ENCODE peak calls at places on chromosomes 16 and 17, in six cellular contexts. One of them, this sample, is unnamed.

GRCh38 chr16:549544-550263 is 10.5 kb upstream of the PRR35 start:
- DNase-seq in immature natural killer cell: no peak
- DNase-seq in ELR: no peak
- DNase-seq in OCI-M1: no peak
- DNase-seq in hepatocyte: no peak
- DNase-seq in mucosa of gallbladder: no peak
- DNase-seq in this sample: no peak

GRCh38 chr16:86076606-86077005 is 177.6 kb downstream of the IRF8 start:
- DNase-seq in mucosa of gallbladder: no peak
- DNase-seq in immature natural killer cell: no peak
- DNase-seq in hepatocyte: no peak
- DNase-seq in OCI-M1: no peak
- DNase-seq in ELR: no peak
- DNase-seq in this sample: no peak

GRCh38 chr17:66466933-66467367 is 164.5 kb downstream of the PRKCA start:
- DNase-seq in immature natural killer cell: no peak
- DNase-seq in ELR: peak; percentile 100
- DNase-seq in mucosa of gallbladder: no peak
- DNase-seq in OCI-M1: no peak
- DNase-seq in hepatocyte: peak; percentile 72
- DNase-seq in this sample: no peak

GRCh38 chr16:88804173-88804551 is 573 bp downstream of the CDT1 start:
- DNase-seq in ELR: no peak
- DNase-seq in mucosa of gallbladder: no peak
- DNase-seq in immature natural killer cell: no peak
- DNase-seq in OCI-M1: no peak
- DNase-seq in hepatocyte: no peak
- DNase-seq in this sample: no peak

GRCh38 chr16:10036951-10037350 is 145.3 kb downstream of the GRIN2A start:
- DNase-seq in immature natural killer cell: no peak
- DNase-seq in ELR: no peak
- DNase-seq in OCI-M1: no peak
- DNase-seq in hepatocyte: no peak
- DNase-seq in mucosa of gallbladder: no peak
- DNase-seq in this sample: no peak

GRCh38 chr16:85047867-85048455 is 20.4 kb downstream of the KIAA0513 start:
- DNase-seq in ELR: no peak
- DNase-seq in hepatocyte: no peak
- DNase-seq in mucosa of gallbladder: no peak
- DNase-seq in immature natural killer cell: no peak
- DNase-seq in OCI-M1: peak; percentile 72
- DNase-seq in this sample: no peak

GRCh38 chr17:60065867-60066266 is 12.9 kb downstream of the HEATR6 start:
- DNase-seq in hepatocyte: no peak
- DNase-seq in ELR: peak; percentile 93
- DNase-seq in mucosa of gallbladder: no peak
- DNase-seq in OCI-M1: no peak
- DNase-seq in immature natural killer cell: no peak
- DNase-seq in this sample: no peak

GRCh38 chr16:67100569-67101300 is 9.0 kb upstream of the PHAF1 start:
- DNase-seq in mucosa of gallbladder: no peak
- DNase-seq in hepatocyte: peak; percentile 30
- DNase-seq in OCI-M1: peak; percentile 57
- DNase-seq in immature natural killer cell: peak; percentile 15
- DNase-seq in ELR: peak; percentile 59
- DNase-seq in this sample: no peak

GRCh38 chr17:78759203-78759968 is 22.7 kb downstream of the CYTH1 start:
- DNase-seq in mucosa of gallbladder: peak; percentile 61
- DNase-seq in immature natural killer cell: peak; percentile 83
- DNase-seq in OCI-M1: peak; percentile 83
- DNase-seq in ELR: no peak
- DNase-seq in hepatocyte: peak; percentile 52
- DNase-seq in this sample: no peak

GRCh38 chr17:66420961-66421371 is 118.6 kb downstream of the PRKCA start:
- DNase-seq in hepatocyte: no peak
- DNase-seq in mucosa of gallbladder: peak; percentile 53
- DNase-seq in OCI-M1: no peak
- DNase-seq in ELR: peak; percentile 59
- DNase-seq in immature natural killer cell: no peak
- DNase-seq in this sample: no peak

GRCh38 chr16:81140930-81141780 is 45.0 kb upstream of the GCSH start:
- DNase-seq in immature natural killer cell: no peak
- DNase-seq in ELR: peak; percentile 25
- DNase-seq in hepatocyte: no peak
- DNase-seq in OCI-M1: peak; percentile 27
- DNase-seq in mucosa of gallbladder: no peak
- DNase-seq in this sample: no peak

GRCh38 chr16:22912654-22913053 is 98.7 kb downstream of the HS3ST2 start:
- DNase-seq in ELR: no peak
- DNase-seq in OCI-M1: no peak
- DNase-seq in immature natural killer cell: no peak
- DNase-seq in mucosa of gallbladder: no peak
- DNase-seq in hepatocyte: no peak
- DNase-seq in this sample: no peak

GRCh38 chr17:67558740-67559380 is 158.9 kb upstream of the NOL11 start:
- DNase-seq in ELR: peak; percentile 15
- DNase-seq in immature natural killer cell: no peak
- DNase-seq in hepatocyte: peak; percentile 23
- DNase-seq in OCI-M1: no peak
- DNase-seq in mucosa of gallbladder: no peak
- DNase-seq in this sample: no peak

This sample was measured in GM06990.